ENCODE peak calls at places on chromosomes 5 and 9, in seven cellular contexts. D is HCT116, K is neural progenitor cell, X is hepatocyte, B is PC-3, W is GM23248, A is SK-N-SH. R is an unnamed sample.

GRCh38 chr9:93260290-93261066 is 76.5 kb downstream of the WNK2 start:
- DNase-seq in A (peak; percentile 17), B (no peak), W (no peak), X (no peak), K (no peak), D (no peak), R (no peak)

GRCh38 chr5:93165559-93165958 is 415.5 kb downstream of the NR2F1-AS1 start:
- DNase-seq in A (no peak), X (no peak), D (no peak), W (no peak), B (no peak), K (no peak), R (no peak)

GRCh38 chr9:89185980-89186379 is 7.4 kb upstream of the SHC3 start:
- DNase-seq in D (no peak), X (peak; percentile 59), A (no peak), W (peak; percentile 41), K (peak; percentile 75), B (peak; percentile 11), R (no peak)

GRCh38 chr5:168530751-168531150 is 1.6 kb downstream of the FBLL1 start:
- DNase-seq in W (peak; percentile 18), B (peak; percentile 4), A (no peak), K (no peak), D (no peak), X (no peak), R (no peak)

GRCh38 chr9:81083821-81084512 is 605.4 kb downstream of the TLE1 start:
- DNase-seq in B (peak; percentile 59), A (peak; percentile 1), D (no peak), K (no peak), W (peak; percentile 46), X (no peak), R (peak; percentile 69)

GRCh38 chr9:800561-800960 is 40.9 kb upstream of the DMRT1 start:
- DNase-seq in W (no peak), A (no peak), D (no peak), K (no peak), X (no peak), B (no peak), R (no peak)

GRCh38 chr5:115657883-115658233 is 32.0 kb upstream of the TMED7 start:
- DNase-seq in A (no peak), X (no peak), D (peak; percentile 22), W (peak; percentile 91), K (no peak), B (peak; percentile 85), R (no peak)

GRCh38 chr5:137442660-137443059 is 56.5 kb downstream of the SPOCK1 start:
- DNase-seq in K (no peak), W (no peak), B (no peak), A (no peak), X (no peak), D (no peak), R (no peak)

GRCh38 chr9:113486327-113486726 is 22.8 kb downstream of the RGS3 start:
- DNase-seq in W (no peak), D (no peak), K (no peak), X (no peak), B (no peak), A (no peak), R (no peak)

GRCh38 chr9:93126151-93126781 is 7.8 kb downstream of the NINJ1 start:
- DNase-seq in K (no peak), D (no peak), W (no peak), A (peak; percentile 41), B (no peak), X (no peak), R (no peak)

GRCh38 chr5:435961-436640 is 6.9 kb upstream of the EXOC3 start:
- DNase-seq in B (peak; percentile 63), W (peak; percentile 58), A (peak; percentile 61), K (peak; percentile 52), X (no peak), D (no peak), R (no peak)

GRCh38 chr5:1524799-1525623 is 1.3 kb upstream of the LPCAT1 start:
- DNase-seq in A (no peak), W (no peak), K (no peak), B (no peak), X (no peak), D (no peak), R (no peak)

GRCh38 chr5:142816577-142816976 is 46.4 kb downstream of the ARHGAP26 start:
- DNase-seq in K (no peak), B (peak; percentile 20), W (peak; percentile 79), X (no peak), A (no peak), D (no peak), R (no peak)

GRCh38 chr9:128208386-128208785 is 5.2 kb downstream of the DNM1 start:
- DNase-seq in K (no peak), X (no peak), D (no peak), B (no peak), W (no peak), A (no peak), R (no peak)

GRCh38 chr9:130242270-130243014 is 23.1 kb upstream of the HMCN2 start:
- DNase-seq in A (no peak), X (no peak), D (no peak), B (no peak), K (no peak), W (no peak), R (no peak)

GRCh38 chr5:25858019-25858418 is 1180.4 kb downstream of the CDH9 start:
- DNase-seq in X (peak; percentile 14), A (peak; percentile 14), B (no peak), K (peak; percentile 52), D (no peak), W (no peak), R (peak; percentile 10)

GRCh38 chr9:79256691-79257213 is 315.0 kb upstream of the TLE4 start:
- DNase-seq in A (no peak), D (no peak), K (peak; percentile 82), X (peak; percentile 34), B (peak; percentile 64), W (peak; percentile 55), R (no peak)

GRCh38 chr9:35758475-35759050 is 4.5 kb upstream of the MSMP start:
- DNase-seq in W (no peak), K (no peak), B (no peak), D (no peak), A (no peak), X (no peak), R (no peak)

GRCh38 chr9:126293522-126293889 is 33.1 kb upstream of the MVB12B start:
- DNase-seq in W (no peak), K (peak; percentile 32), A (peak; percentile 54), B (no peak), X (no peak), D (no peak), R (no peak)

GRCh38 chr5:178399723-178400115 is 167.1 kb upstream of the PHYKPL start:
- DNase-seq in K (no peak), D (no peak), W (no peak), X (peak; percentile 4), A (peak; percentile 40), B (no peak), R (no peak)

DNA sequence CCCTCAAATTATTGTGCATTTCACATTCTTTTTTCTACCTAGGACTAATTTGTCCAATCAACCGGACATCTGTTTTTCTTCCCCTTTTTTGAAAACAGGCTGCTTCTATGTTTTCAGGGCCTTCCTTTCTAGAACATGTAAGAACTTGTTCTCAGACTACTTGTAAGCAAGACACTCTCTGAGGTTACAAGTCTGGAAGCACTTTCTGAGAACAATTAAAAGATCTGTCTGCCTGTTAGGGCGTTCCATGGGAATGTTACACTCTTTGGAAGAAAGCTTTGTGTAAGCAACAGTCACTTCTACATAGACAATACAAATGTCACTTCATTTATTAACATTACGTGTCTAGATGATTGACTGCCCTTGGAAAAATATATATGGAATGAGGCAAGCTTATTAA is 50.9 kb upstream of the HSPB3 start:
- DNase-seq in X (no peak), W (no peak), K (no peak), A (no peak), D (no peak), B (no peak), R (no peak)
- H2AFZ ChIP-seq in X (no peak overlapping the region), W (peak overlapping the region; percentile 56), K (peak overlapping the region; percentile 10), A (peak overlapping the region; percentile 42), D (no peak overlapping the region), B (no peak overlapping the region), R (no peak overlapping the region)

DNA sequence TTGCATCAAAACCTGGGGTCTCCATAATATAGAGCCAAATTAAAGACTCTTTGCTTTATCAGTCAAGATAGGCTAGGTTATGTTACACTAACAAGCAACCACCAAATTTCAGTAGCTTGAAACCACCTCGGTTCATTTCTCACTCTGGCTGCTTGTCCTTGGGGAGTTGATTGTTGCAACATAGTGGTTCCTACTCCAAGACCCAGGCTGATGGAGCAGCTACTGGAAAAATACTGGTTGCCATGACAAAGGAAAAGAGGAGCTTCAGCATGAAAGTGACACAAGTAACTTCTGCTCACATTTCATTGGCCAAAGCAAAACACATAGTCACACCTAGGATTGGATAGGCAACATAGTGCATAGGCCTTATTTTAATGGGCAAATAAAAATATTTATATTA is 18.5 kb upstream of the RCL1 start:
- DNase-seq in A (no peak), D (no peak), W (peak; percentile 71), K (no peak), B (no peak), X (no peak), R (no peak)
- TF ChIP-seq EZH2phosphoT487 in A (no peak), D (no peak), W (no peak), K (no peak), B (no peak), X (no peak), R (no peak)

DNA sequence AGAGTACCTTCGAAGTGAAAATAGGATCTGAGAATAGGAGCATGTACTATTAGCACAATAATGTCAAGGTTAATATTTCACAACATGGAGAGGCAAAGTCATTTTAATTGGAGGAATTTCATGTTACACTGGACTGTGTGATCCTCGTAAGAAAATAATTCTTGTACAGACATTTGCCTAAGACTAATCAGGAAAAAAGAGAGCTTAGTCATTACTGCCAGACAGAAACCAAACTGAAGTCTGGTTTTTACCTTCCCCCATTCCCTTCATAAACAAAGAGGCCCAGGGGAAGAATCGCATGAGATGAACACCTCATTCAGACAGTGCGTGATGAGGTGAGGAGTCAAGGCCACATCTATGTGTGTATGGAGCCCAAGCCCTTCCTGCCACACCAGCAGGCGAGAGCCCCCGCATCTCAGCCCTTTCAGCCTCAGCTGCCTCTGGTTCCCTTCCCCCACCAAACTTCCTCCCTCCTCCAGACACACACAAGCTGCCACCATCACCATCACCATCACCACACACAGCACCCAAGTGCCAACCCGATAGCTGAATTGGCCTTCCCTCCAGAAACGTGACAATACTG is 135.8 kb upstream of the ABCA1 start:
- DNase-seq in A (no peak), B (peak; percentile 37), K (no peak), D (no peak), X (peak; percentile 67), W (peak; percentile 91), R (no peak)
- H2AFZ ChIP-seq in A (peak overlapping the region; percentile 23), B (peak overlapping the region; percentile 56), K (peak overlapping the region; percentile 0), D (no peak overlapping the region), X (peak overlapping the region; percentile 10), W (peak overlapping the region; percentile 65), R (no peak overlapping the region)

DNA sequence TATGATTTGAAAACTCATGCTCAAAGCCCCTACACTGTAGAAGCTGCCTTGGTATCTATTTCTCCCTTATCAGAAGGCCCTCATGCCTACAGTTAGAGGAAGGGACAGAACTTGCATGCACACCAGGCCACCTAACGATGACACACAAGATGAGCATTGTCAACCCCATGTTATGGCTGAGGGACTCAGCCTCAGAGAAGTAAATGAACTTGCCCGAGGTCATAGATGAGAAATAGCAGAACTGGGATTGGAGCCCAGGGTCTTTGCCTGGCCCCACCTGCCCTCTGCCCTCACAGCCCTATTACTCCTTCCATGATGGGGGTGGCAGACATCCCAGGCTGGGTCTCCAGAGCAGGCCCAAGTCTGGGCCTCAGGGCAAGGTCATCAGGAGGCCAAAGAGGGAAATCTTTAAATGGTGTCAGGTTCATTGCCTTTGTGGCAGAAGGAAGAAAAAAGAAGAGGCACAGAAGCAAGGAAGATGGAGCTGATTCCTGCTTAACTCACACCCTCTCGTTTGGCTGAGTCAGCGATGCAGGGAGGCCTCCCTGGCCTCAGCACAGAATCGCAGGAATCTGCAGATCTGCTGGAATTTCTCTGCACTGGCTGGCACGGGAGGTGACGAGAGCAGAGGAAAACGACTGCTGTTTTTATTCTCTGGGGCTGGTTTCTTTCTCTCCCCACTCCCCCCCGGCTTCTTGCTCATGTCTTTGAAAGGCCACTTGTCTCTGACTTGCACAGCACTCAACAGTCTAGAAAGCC is 20.6 kb upstream of the CRB2 start:
- DNase-seq in D (no peak), A (no peak), B (no peak), X (peak; percentile 89), K (peak; percentile 52), W (peak; percentile 93), R (no peak)
- TF ChIP-seq EZH2phosphoT487 in D (no peak), A (no peak), B (no peak), X (no peak), K (no peak), W (no peak), R (no peak)